ENCODE peak calls at places on chromosome 11, in four cellular contexts. C, E, P and S are unnamed samples.

GRCh38 chr11:105132716-105133511 is 6.7 kb downstream of the CARD18 start:
- DNase-seq in E (no peak), P (no peak), C (no peak), S (no peak)

GRCh38 chr11:130120045-130120444 is 39.5 kb upstream of the ST14 start:
- DNase-seq in P (no peak), C (no peak), E (no peak), S (no peak)

GRCh38 chr11:109123811-109124787 is 297.9 kb upstream of the C11orf87 start:
- DNase-seq in E (no peak), C (no peak), P (no peak), S (no peak)

GRCh38 chr11:2885017-2885675 is 429 bp downstream of the CDKN1C start:
- DNase-seq in C (no peak), E (no peak), P (peak), S (peak)

GRCh38 chr11:120372296-120372695 is 36.1 kb downstream of the ARHGEF12 start:
- DNase-seq in E (no peak), P (no peak), C (no peak), S (no peak)

GRCh38 chr11:17531818-17532131 is 12.4 kb downstream of the USH1C start:
- DNase-seq in E (no peak), C (no peak), P (no peak), S (no peak)

GRCh38 chr11:79113099-79113498 is 327.7 kb downstream of the TENM4 start:
- DNase-seq in C (no peak), P (no peak), E (no peak), S (no peak)

GRCh38 chr11:121544956-121545355 is 92.2 kb upstream of the SORL1-AS1 start:
- DNase-seq in E (no peak), C (no peak), P (no peak), S (no peak)

GRCh38 chr11:76663912-76664440 is 6.6 kb downstream of the LRRC32 start:
- DNase-seq in P (no peak), C (no peak), E (no peak), S (peak)

GRCh38 chr11:17611049-17611448 is 64.0 kb downstream of the OTOG start:
- DNase-seq in P (no peak), E (no peak), C (no peak), S (no peak)

GRCh38 chr11:2792376-2793250 is 92.8 kb upstream of the KCNQ1OT1 start:
- DNase-seq in P (no peak), E (no peak), C (no peak), S (peak)

GRCh38 chr11:46073632-46074031 is 47.6 kb downstream of the PHF21A start:
- DNase-seq in E (no peak), P (no peak), C (no peak), S (no peak)

GRCh38 chr11:64245797-64246623 is 733 bp downstream of the PPP1R14B start:
- DNase-seq in P (peak), E (peak), C (peak), S (peak)

GRCh38 chr11:2381494-2382128 is 4.5 kb downstream of the CD81 start:
- DNase-seq in E (no peak), P (no peak), C (no peak), S (no peak)

GRCh38 chr11:72306186-72306585 is 62.2 kb upstream of the PHOX2A start:
- DNase-seq in C (peak), P (no peak), E (no peak), S (no peak)

GRCh38 chr11:123166095-123166559 is 28.9 kb downstream of the CLMP start:
- DNase-seq in P (no peak), E (no peak), C (no peak), S (peak)

GRCh38 chr11:95412074-95412473 is 181.1 kb upstream of the SESN3 start:
- DNase-seq in C (no peak), P (no peak), E (no peak), S (no peak)

GRCh38 chr11:93822359-93822758 is 28.1 kb downstream of the VSTM5 start:
- DNase-seq in C (no peak), E (no peak), P (no peak), S (no peak)

GRCh38 chr11:68411501-68411991 is 49.0 kb upstream of the PPP6R3 start:
- DNase-seq in P (peak), C (no peak), E (peak), S (no peak)

GRCh38 chr11:68380786-68381622 is 68.6 kb downstream of the LRP5 start:
- DNase-seq in E (no peak), C (no peak), P (no peak), S (no peak)

GRCh38 chr11:115264278-115264677 is 239.9 kb downstream of the CADM1 start:
- DNase-seq in E (peak), C (no peak), P (peak), S (no peak)

GRCh38 chr11:12746593-12747097 is 72.4 kb downstream of the TEAD1 start:
- DNase-seq in C (no peak), P (peak), E (peak), S (peak)

GRCh38 chr11:59173964-59174663 is 2.2 kb downstream of the DTX4 start:
- DNase-seq in E (no peak), C (no peak), P (no peak), S (no peak)